ENCODE peak calls at places on chromosomes 3 and 15, in seven cellular contexts. C is fibroblast of lung, U is uterus, D is HCT116, I is A549, Y is MM.1S, K is esophagus squamous epithelium. W is an unnamed sample. For H3K4me1, the result is how much of the 10 kb centered on the place peaks cover.

GRCh38 chr3:41365973-41366372 is 166.7 kb downstream of the CTNNB1 start:
- DNase-seq in C (no peak), U (no peak), D (no peak), I (no peak), Y (no peak), K (no peak), W (no peak)

GRCh38 chr15:26628879-26629529 is 143.9 kb downstream of the GABRB3 start:
- DNase-seq in C (peak), U (peak), D (no peak), I (peak), Y (no peak), K (no peak), W (no peak)

GRCh38 chr3:148464246-148464645 is 233.5 kb upstream of the AGTR1 start:
- DNase-seq in C (peak), U (no peak), D (no peak), I (no peak), Y (no peak), K (no peak), W (no peak)

GRCh38 chr15:79168922-79169322 is 78.3 kb upstream of the RASGRF1 start:
- DNase-seq in C (no peak), U (no peak), D (peak), I (no peak), Y (no peak), K (no peak), W (no peak)

GRCh38 chr3:180646187-180646790 is 33.0 kb downstream of the CCDC39 start:
- DNase-seq in C (no peak), U (no peak), D (peak), I (peak), Y (peak), K (no peak), W (no peak)

GRCh38 chr3:5188419-5189405 is 1.2 kb downstream of the EDEM1 start:
- DNase-seq in C (peak), U (no peak), D (no peak), I (peak), Y (peak), K (no peak), W (no peak)

GRCh38 chr15:92012368-92012629 is 158.8 kb downstream of the SLCO3A1 start:
- DNase-seq in C (no peak), U (no peak), D (no peak), I (no peak), Y (no peak), K (no peak), W (no peak)

GRCh38 chr3:139830817-139831216 is 104.2 kb upstream of the CLSTN2 start:
- DNase-seq in C (peak), U (no peak), D (no peak), I (no peak), Y (no peak), K (no peak), W (no peak)

GRCh38 chr3:156601497-156601896 is 46.6 kb upstream of the SSR3 start:
- DNase-seq in C (no peak), U (no peak), D (no peak), I (no peak), Y (no peak), K (no peak), W (no peak)

GRCh38 chr3:1002010-1002409 is 90.8 kb upstream of the CNTN6 start:
- DNase-seq in C (no peak), U (no peak), D (no peak), I (no peak), Y (no peak), K (no peak), W (no peak)

GRCh38 chr15:98075441-98075840 is 114.9 kb downstream of the ARRDC4 start:
- DNase-seq in C (no peak), U (no peak), D (no peak), I (no peak), Y (no peak), K (no peak), W (no peak)

GRCh38 chr15:33094336-33094735 is 100.2 kb downstream of the FMN1 start:
- DNase-seq in C (peak), U (no peak), D (no peak), I (no peak), Y (no peak), K (no peak), W (no peak)

GRCh38 chr15:92006186-92007028 is 152.9 kb downstream of the SLCO3A1 start:
- DNase-seq in C (no peak), U (no peak), D (no peak), I (no peak), Y (no peak), K (no peak), W (no peak)

GRCh38 chr3:17065315-17065714 is 180.6 kb downstream of the PLCL2 start:
- DNase-seq in C (no peak), U (no peak), D (no peak), I (no peak), Y (no peak), K (no peak), W (no peak)

GRCh38 chr15:92797168-92798052 is 102.7 kb upstream of the CHD2 start:
- DNase-seq in C (peak), U (peak), D (peak), I (peak), Y (peak), K (no peak), W (no peak)

GRCh38 chr3:50205719-50206276 is 727 bp downstream of the SLC38A3 start:
- DNase-seq in C (no peak), U (no peak), D (peak), I (no peak), Y (no peak), K (no peak), W (no peak)

GRCh38 chr15:91548588-91548987 is 304.9 kb upstream of the SLCO3A1 start:
- DNase-seq in C (peak), U (no peak), D (no peak), I (no peak), Y (no peak), K (no peak), W (no peak)

GRCh38 chr15:56243117-56243773 is 434 bp downstream of the RFX7 start:
- DNase-seq in C (peak), U (peak), D (no peak), I (peak), Y (peak), K (no peak), W (no peak)

GRCh38 chr3:7382293-7383033 is 521.5 kb downstream of the GRM7 start:
- DNase-seq in C (peak), U (no peak), D (no peak), I (no peak), Y (no peak), K (no peak), W (no peak)

DNA sequence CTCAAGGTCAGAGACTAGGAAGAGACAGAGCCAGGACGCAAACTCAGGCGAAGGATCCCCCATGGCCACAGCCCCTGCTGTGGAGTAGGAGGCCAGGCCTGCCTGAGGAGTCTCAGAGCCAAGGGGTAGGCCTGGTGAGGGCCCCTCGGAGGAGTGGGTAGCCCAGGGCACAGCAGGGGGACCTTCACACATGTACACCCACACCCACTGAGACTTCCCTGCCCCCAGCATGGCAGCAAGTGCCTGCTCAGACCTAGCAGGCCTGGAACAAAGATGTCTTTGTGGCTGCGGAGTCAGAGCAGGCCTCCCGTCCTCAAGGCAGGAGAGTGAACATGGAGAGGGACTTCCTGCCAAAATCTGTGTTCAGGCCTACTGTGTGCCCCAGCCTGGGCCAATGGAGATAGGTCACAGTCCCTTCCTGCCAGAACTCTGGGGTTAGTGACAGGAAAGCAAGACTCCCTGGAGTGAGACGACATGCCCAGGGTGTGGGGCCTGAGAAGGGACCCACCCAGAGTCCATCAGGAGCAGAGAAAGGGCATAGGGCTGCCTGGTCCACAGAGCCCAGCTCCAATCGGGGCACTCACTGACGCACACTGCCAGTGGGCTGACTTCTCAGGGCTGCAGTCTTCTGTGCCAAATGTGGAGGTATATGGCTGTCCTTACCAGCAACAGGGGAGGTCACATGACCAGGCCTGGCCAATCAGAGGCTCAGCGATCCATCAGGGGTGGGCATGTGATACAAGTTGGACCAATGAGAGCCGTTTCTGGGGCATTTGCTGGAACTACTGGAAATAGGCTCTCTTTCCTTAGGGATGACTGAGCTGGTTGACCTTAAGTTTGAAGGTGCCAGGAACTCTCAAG is 2.3 kb downstream of the GRIP2 start:
- DNase-seq in C (no peak), U (no peak), D (peak), I (peak), Y (no peak), K (no peak), W (no peak)
- TF ChIP-seq CTCF in C (no peak), U (no peak), D (no peak), I (no peak), Y (no peak), K (no peak), W (no peak)

DNA sequence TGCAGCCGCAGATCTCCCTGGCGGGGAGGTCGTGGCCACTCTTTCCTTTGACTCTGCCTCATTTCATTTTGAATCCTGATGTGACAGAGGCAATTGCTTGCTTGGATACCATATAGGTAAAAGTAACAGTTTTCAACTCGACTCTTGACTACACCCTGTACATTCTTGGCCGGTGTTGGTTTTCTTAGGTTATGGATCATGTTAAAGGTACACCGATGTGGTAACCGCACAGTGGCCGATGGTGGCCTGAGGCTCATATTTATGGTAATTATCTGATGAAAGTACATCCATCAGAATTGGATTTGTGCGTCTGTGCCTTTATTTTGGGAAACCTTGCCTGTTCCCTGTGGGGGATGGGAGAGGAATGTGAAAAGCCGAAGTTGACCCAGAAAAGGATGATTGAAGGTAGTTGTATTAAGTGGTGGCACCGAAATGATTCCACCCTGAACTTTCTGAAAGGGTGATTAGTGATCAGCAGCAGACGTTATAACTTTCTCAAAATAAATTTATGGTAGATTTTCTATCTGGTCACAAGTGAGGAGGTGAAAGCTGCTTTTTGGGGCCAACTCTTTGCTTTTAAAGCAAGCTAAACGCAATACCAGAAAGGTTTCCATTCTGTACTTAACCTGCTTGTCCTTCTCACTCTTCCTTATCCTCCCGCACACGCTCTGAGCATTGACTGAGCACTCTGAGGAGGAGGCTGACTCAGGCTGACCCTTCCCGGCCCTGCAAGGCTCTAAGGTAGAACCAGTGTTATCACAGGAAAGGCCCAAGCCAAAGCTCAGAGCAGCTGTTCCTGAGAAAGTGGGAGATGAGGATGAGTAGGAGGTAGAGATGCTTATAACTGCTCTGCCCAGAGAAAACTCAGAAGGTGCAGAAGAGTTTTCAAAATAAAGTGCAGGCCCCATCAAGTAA is 2.0 kb downstream of the B3GNT5 start:
- DNase-seq in C (peak), U (no peak), D (no peak), I (no peak), Y (no peak), K (no peak), W (no peak)
- H3K4me3 ChIP-seq in C (no peak), U (peak), D (peak), I (peak), Y (no peak), K (peak), W (peak)

DNA sequence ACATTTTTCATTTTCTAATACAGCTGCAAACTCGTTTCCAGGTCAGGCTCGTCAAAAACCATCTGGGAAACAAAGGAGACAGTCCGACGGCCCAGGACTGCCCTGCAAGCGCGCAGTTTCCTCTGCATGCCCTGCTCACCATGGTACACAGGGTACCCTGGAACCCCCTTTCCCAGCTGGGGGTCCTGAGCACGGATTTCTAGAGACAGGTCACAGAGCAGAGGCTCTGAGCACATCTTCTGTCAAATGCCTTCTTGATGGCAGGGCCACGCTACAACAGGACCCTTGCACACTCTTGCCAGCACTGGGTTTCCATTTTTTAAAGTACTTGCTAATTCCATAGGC is 8.1 kb downstream of the ZXDC start:
- DNase-seq in C (no peak), U (peak), D (no peak), I (no peak), Y (no peak), K (no peak), W (no peak)
- H3K4me1 ChIP-seq in C (under half), U (under half), D (under half), I (under half), Y (under half), K (under half), W (under half)

GRCh38 chr3:129507181-129507831 is 21.1 kb upstream of the RHO start:
- DNase-seq in C (no peak), U (peak), D (no peak), I (no peak), Y (no peak), K (no peak), W (no peak)

GRCh38 chr3:129504471-129505100 is 23.9 kb upstream of the RHO start:
- DNase-seq in C (no peak), U (no peak), D (no peak), I (no peak), Y (peak), K (no peak), W (no peak)

GRCh38 chr3:129506272-129506742 is 22.1 kb upstream of the RHO start:
- DNase-seq in C (no peak), U (no peak), D (no peak), I (no peak), Y (no peak), K (no peak), W (no peak)

GRCh38 chr3:129503387-129504010 is 24.9 kb upstream of the RHO start:
- DNase-seq in C (no peak), U (no peak), D (no peak), I (no peak), Y (no peak), K (no peak), W (no peak)

GRCh38 chr3:129505341-129505740 is 23.1 kb upstream of the RHO start:
- DNase-seq in C (no peak), U (no peak), D (no peak), I (no peak), Y (no peak), K (no peak), W (no peak)
- TF ChIP-seq CTCF in C (no peak), U (no peak), D (no peak), I (no peak), Y (no peak), K (no peak), W (no peak)

GRCh38 chr15:82679626-82680199 is 30.0 kb downstream of the AP3B2 start:
- DNase-seq in C (no peak), U (no peak), D (no peak), I (no peak), Y (no peak), K (no peak), W (no peak)
- H3K4me3 ChIP-seq in C (no peak), U (peak), D (no peak), I (peak), Y (peak), K (peak), W (peak)

GRCh38 chr3:33496449-33496848 is 56.2 kb upstream of the UBP1 start:
- DNase-seq in C (no peak), U (no peak), D (no peak), I (no peak), Y (no peak), K (no peak), W (no peak)
- H3K4me1 ChIP-seq in C (under half), U (under half), D (under half), I (under half), Y (under half), K (under half), W (under half)

GRCh38 chr3:8985411-8985831 is 22.1 kb upstream of the RAD18 start:
- DNase-seq in C (no peak), U (no peak), D (no peak), I (no peak), Y (no peak), K (no peak), W (no peak)
- TF ChIP-seq CTCF in C (no peak), U (no peak), D (no peak), I (no peak), Y (no peak), K (no peak), W (no peak)